ENCODE peak calls at places on chromosomes 3 and 15, in nine cellular contexts. C is progenitor cell of endocrine pancreas, S is RWPE1, W is HCT116, L is cardiac fibroblast, I is left ventricle myocardium inferior, X is HFF-Myc, Y is kidney epithelial cell, G is cardiac muscle cell. F is an unnamed sample.

GRCh38 chr3:58989173-58989572 is 60.7 kb downstream of the CFAP20DC start:
- DNase-seq in Y (no peak), S (peak), X (no peak), W (no peak), G (no peak), I (no peak), L (peak), C (no peak), F (no peak)

GRCh38 chr3:138479355-138479964 is 45.0 kb downstream of the ESYT3 start:
- DNase-seq in W (peak), G (peak), X (peak), Y (no peak), C (no peak), I (no peak), L (peak), S (peak), F (peak)

GRCh38 chr15:43794269-43795037 is 2.3 kb downstream of the SERF2 start:
- DNase-seq in W (no peak), Y (no peak), G (peak), X (no peak), L (peak), I (no peak), C (no peak), S (no peak), F (no peak)

GRCh38 chr3:169811606-169812123 is 1.0 kb upstream of the LRRIQ4 start:
- DNase-seq in S (no peak), X (peak), G (peak), C (no peak), L (peak), W (no peak), Y (peak), I (no peak), F (no peak)

GRCh38 chr15:56653787-56654186 is 79.5 kb downstream of the ZNF280D start:
- DNase-seq in G (no peak), S (no peak), L (no peak), W (no peak), X (no peak), Y (no peak), C (no peak), I (no peak), F (no peak)

GRCh38 chr3:55591893-55592292 is 104.8 kb upstream of the WNT5A start:
- DNase-seq in X (no peak), C (no peak), L (no peak), G (no peak), I (no peak), Y (no peak), S (no peak), W (no peak), F (no peak)

GRCh38 chr3:122918576-122919290 is 108.8 kb downstream of the SEMA5B start:
- DNase-seq in L (peak), G (peak), W (no peak), I (no peak), S (no peak), C (no peak), X (no peak), Y (peak), F (peak)

GRCh38 chr15:28986108-28986507 is 100.3 kb downstream of the APBA2 start:
- DNase-seq in S (no peak), I (no peak), X (no peak), G (no peak), Y (no peak), W (no peak), L (no peak), C (no peak), F (no peak)

GRCh38 chr3:150407818-150408231 is 273 bp upstream of the TSC22D2 start:
- DNase-seq in W (peak), S (peak), Y (no peak), I (peak), X (no peak), G (no peak), C (no peak), L (peak), F (no peak)

GRCh38 chr3:61890167-61890566 is 328.8 kb downstream of the PTPRG start:
- DNase-seq in I (no peak), S (no peak), C (no peak), L (no peak), Y (no peak), W (no peak), X (no peak), G (no peak), F (peak)

GRCh38 chr3:37973250-37974054 is 17.1 kb upstream of the VILL start:
- DNase-seq in G (no peak), I (no peak), W (no peak), X (no peak), S (no peak), L (no peak), C (no peak), Y (no peak), F (no peak)

GRCh38 chr15:87755226-87755625 is 501.3 kb downstream of the NTRK3 start:
- DNase-seq in X (no peak), W (no peak), C (no peak), I (no peak), Y (no peak), L (peak), G (no peak), S (no peak), F (no peak)

GRCh38 chr3:58617338-58617761 is 40.2 kb upstream of the FAM107A start:
- DNase-seq in Y (no peak), L (no peak), C (no peak), S (no peak), I (peak), X (no peak), W (no peak), G (no peak), F (peak)

GRCh38 chr3:170355738-170356595 is 1.5 kb upstream of the SKIL start:
- DNase-seq in C (no peak), I (peak), G (peak), Y (no peak), X (no peak), L (peak), W (no peak), S (no peak), F (peak)

GRCh38 chr3:195208183-195208582 is 62.8 kb downstream of the XXYLT1 start:
- DNase-seq in G (no peak), W (no peak), S (no peak), C (no peak), X (no peak), Y (no peak), I (no peak), L (no peak), F (no peak)

GRCh38 chr3:1228289-1228688 is 135.5 kb downstream of the CNTN6 start:
- DNase-seq in Y (no peak), S (no peak), I (no peak), C (no peak), L (no peak), G (no peak), X (no peak), W (no peak), F (no peak)

GRCh38 chr3:52055537-52056351 is 627 bp downstream of the DUSP7 start:
- DNase-seq in S (no peak), I (peak), G (peak), C (peak), Y (no peak), W (no peak), X (no peak), L (peak), F (peak)

GRCh38 chr3:56291244-56291680 is 177.0 kb downstream of the ERC2 start:
- DNase-seq in I (no peak), C (no peak), L (peak), G (no peak), S (no peak), Y (peak), X (no peak), W (no peak), F (no peak)

GRCh38 chr3:197912770-197913476 is 37.1 kb upstream of the RPL35A start:
- DNase-seq in G (no peak), L (peak), X (no peak), I (no peak), W (no peak), C (no peak), Y (no peak), S (no peak), F (no peak)

GRCh38 chr3:143471705-143472104 is 352.1 kb downstream of the CHST2 start:
- DNase-seq in C (no peak), S (no peak), Y (no peak), X (no peak), W (no peak), L (no peak), I (no peak), G (no peak), F (no peak)

GRCh38 chr3:10332481-10333358 is 11.8 kb upstream of the SEC13 start:
- DNase-seq in X (no peak), L (no peak), S (no peak), G (no peak), C (no peak), I (peak), W (no peak), Y (no peak), F (no peak)

GRCh38 chr3:48631516-48632448 is 3.5 kb downstream of the SLC26A6 start:
- DNase-seq in G (no peak), L (no peak), W (no peak), X (no peak), Y (no peak), I (no peak), S (no peak), C (no peak), F (no peak)

GRCh38 chr3:172129868-172130751 is 90.7 kb downstream of the FNDC3B start:
- DNase-seq in Y (peak), L (peak), I (peak), X (peak), S (peak), G (no peak), C (no peak), W (peak), F (no peak)

GRCh38 chr3:143443851-143444331 is 324.3 kb downstream of the CHST2 start:
- DNase-seq in W (peak), I (no peak), X (peak), L (peak), C (no peak), G (no peak), S (peak), Y (peak), F (no peak)

GRCh38 chr15:78524230-78524629 is 16.0 kb upstream of the PSMA4 start:
- DNase-seq in W (no peak), C (no peak), L (no peak), X (no peak), Y (no peak), S (no peak), I (no peak), G (no peak), F (no peak)

GRCh38 chr3:112640333-112640863 is 545 bp downstream of the CCDC80 start:
- DNase-seq in I (no peak), W (no peak), C (no peak), X (no peak), G (peak), L (peak), Y (no peak), S (peak), F (no peak)

GRCh38 chr3:182886497-182886896 is 93.2 kb downstream of the ATP11B start:
- DNase-seq in S (no peak), W (no peak), L (peak), G (no peak), I (no peak), X (no peak), Y (no peak), C (no peak), F (no peak)

GRCh38 chr3:34669490-34669889 is 871.1 kb downstream of the PDCD6IP start:
- DNase-seq in W (no peak), L (no peak), X (no peak), I (no peak), S (no peak), Y (no peak), C (no peak), G (peak), F (no peak)

GRCh38 chr3:194618858-194619608 is 14.2 kb downstream of the TMEM44 start:
- DNase-seq in L (no peak), Y (no peak), X (no peak), I (no peak), W (no peak), S (no peak), C (no peak), G (no peak), F (no peak)

DNA sequence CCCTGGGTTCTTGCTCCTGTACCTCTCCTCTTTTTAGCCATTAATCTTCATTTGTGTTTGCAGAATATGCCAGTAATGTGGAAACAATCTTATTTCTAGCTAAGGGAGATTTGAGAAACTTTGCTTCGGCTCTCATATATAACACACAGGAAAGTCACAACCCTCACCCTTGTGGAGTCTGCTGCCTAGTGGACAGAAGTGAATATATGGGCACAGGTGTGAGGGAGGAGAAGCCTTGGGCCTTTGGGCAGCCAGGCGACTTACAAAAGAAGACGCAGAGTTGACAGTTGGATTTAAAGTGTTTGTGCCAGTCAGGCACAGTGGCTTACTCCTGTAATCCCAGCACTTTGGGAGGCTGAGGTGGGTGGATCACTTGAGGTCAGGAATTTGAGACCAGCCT is 181.8 kb upstream of the TBL1XR1 start:
- DNase-seq in C (no peak), S (no peak), X (no peak), W (no peak), L (no peak), G (no peak), Y (no peak), I (no peak), F (no peak)
- TF ChIP-seq CTCF in C (no peak), S (no peak), X (no peak), W (peak), L (no peak), G (no peak), Y (no peak), I (peak), F (no peak)

GRCh38 chr15:63028442-63029110 is 14.0 kb upstream of the TPM1 start:
- DNase-seq in G (no peak), S (no peak), X (no peak), W (no peak), L (no peak), Y (no peak), I (no peak), C (no peak), F (no peak)
- TF ChIP-seq CTCF in G (no peak), S (no peak), X (no peak), W (no peak), L (no peak), Y (no peak), I (no peak), C (no peak), F (no peak)

GRCh38 chr3:127420825-127421224 is 133.0 kb upstream of the PRR20G start:
- DNase-seq in Y (no peak), X (no peak), S (no peak), L (no peak), W (no peak), C (no peak), G (peak), I (no peak), F (no peak)
- TF ChIP-seq CTCF in Y (no peak), X (no peak), S (no peak), L (no peak), W (no peak), C (no peak), G (no peak), I (no peak), F (no peak)

DNA sequence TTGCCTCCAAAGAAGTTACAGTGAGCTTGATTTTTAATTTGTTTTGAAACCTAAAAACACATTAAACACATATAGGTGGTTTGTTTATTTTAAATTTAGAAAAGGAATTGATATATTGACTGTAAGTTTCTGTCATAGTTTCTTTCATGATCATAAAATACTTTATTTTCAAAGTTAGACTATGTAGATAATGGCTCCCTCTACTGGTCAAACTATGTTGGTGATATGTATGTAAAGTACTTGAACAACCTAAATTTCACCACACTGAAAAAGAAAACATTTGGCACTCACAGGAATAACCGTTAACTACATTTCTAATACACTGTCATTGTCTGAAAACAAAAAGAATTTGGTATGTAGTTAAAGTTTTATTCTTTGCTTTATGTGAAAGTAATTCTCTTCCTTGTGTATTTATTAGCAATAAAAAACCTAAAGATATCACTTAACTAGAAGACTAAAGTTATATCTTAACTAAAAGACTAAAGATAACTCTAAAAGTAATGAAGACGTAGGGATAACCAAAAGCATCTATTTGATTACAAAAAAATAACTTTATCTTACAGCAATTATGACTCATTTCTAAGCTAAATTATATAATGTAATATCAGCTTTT is 427.5 kb downstream of the VGLL3 start:
- DNase-seq in I (no peak), Y (peak), L (peak), W (peak), G (peak), S (peak), C (no peak), X (peak), F (peak)
- TF ChIP-seq CTCF in I (peak), Y (peak), L (peak), W (no peak), G (peak), S (peak), C (peak), X (peak), F (peak)

GRCh38 chr15:74798388-74799254 is 14.0 kb upstream of the LMAN1L start:
- DNase-seq in S (no peak), X (no peak), I (peak), G (no peak), W (no peak), Y (no peak), L (no peak), C (no peak), F (no peak)
- TF ChIP-seq CTCF in S (no peak), X (no peak), I (peak), G (no peak), W (no peak), Y (no peak), L (no peak), C (no peak), F (no peak)

GRCh38 chr15:69060744-69061143 is 46.2 kb downstream of the NOX5 start:
- DNase-seq in X (no peak), L (no peak), W (no peak), G (no peak), I (no peak), Y (no peak), S (no peak), C (no peak), F (no peak)

GRCh38 chr15:69060041-69060481 is 45.6 kb downstream of the NOX5 start:
- DNase-seq in X (no peak), C (no peak), S (no peak), L (no peak), I (peak), W (no peak), G (peak), Y (no peak), F (no peak)

GRCh38 chr15:69064649-69065048 is 50.2 kb downstream of the NOX5 start:
- DNase-seq in X (no peak), I (no peak), G (no peak), Y (no peak), W (no peak), L (no peak), S (no peak), C (no peak), F (no peak)

GRCh38 chr15:69059170-69059943 is 44.9 kb downstream of the NOX5 start:
- DNase-seq in W (peak), Y (no peak), C (peak), L (peak), S (peak), G (peak), X (peak), I (peak), F (peak)

GRCh38 chr15:69061414-69061842 is 46.9 kb downstream of the NOX5 start:
- DNase-seq in C (no peak), S (no peak), G (no peak), Y (no peak), I (no peak), W (no peak), L (no peak), X (no peak), F (no peak)
- TF ChIP-seq CTCF in C (no peak), S (no peak), G (no peak), Y (no peak), I (no peak), W (no peak), L (no peak), X (no peak), F (no peak)

DNA sequence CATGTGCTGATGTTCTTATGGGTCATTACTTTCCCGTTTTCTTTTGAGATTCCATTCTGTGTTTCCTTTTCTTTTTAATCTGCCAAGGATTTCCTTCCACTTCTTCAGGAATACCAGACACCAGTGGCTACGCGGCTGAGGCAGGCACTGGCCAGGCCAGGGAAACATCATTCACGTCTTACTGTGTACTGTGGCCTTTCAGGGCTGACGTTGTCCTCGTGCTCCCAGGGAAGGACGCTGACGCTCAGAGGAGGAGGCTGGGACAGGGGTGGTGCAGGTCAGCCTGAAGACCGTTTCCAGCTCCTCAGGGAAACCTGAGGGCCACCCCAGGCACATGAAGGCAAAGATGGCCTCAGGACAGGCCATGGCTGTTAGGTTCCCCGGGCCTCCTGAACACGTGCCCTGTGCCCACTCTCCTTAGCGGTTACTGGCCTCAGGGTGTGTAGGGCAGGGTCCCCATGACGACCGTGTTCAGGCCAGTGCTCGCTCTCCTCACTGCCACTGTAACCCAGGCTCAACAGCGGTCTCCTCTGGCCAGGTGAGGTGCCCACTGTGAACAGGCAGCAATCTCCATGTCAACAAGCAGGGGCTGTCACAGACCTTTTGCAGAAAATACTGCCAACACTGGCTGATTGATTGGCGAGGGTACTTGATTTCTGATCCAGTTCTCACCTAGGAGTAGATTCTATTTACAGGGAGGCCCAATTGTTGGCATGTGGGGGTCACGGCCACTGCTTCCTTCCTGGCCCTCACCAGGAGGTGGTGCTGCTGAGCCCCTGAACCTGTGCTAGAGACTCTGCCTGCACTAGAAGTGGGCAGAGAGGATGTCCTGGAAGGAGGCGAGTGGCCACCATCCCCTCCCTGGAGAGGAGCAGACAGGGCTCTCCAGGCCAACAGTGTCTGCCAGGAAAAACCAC is 169.5 kb downstream of the ATP10A start:
- DNase-seq in X (no peak), W (no peak), G (peak), I (peak), Y (no peak), C (peak), S (no peak), L (peak), F (peak)
- TF ChIP-seq CTCF in X (peak), W (no peak), G (peak), I (peak), Y (peak), C (peak), S (no peak), L (peak), F (peak)